ENCODE peak calls at places on chromosomes 16 and 17, in ten cellular contexts. P is endothelial cell of umbilical vein, J is A549, C is mesendoderm, S is colonic mucosa, Z is GM23338, M is heart left ventricle, E is hepatocyte, U is body of pancreas, R is uterus. L is an unnamed sample. For H3K4me1, the result is how much of the 10 kb centered on the place peaks cover.

GRCh38 chr16:23499801-23500200 is 10.5 kb downstream of the GGA2 start:
- DNase-seq in M (no peak), Z (peak), P (no peak), U (peak), S (no peak), J (no peak), E (no peak), C (peak), R (no peak), L (no peak)

GRCh38 chr16:78177927-78178326 is 78.5 kb downstream of the WWOX start:
- DNase-seq in Z (no peak), J (no peak), E (peak), S (no peak), C (peak), U (no peak), M (no peak), R (no peak), P (no peak), L (no peak)

GRCh38 chr16:56298948-56299602 is 107.8 kb downstream of the GNAO1 start:
- DNase-seq in R (no peak), M (peak), C (no peak), S (no peak), P (no peak), U (no peak), E (no peak), J (no peak), Z (no peak), L (no peak)

GRCh38 chr17:17104036-17104435 is 61.8 kb downstream of the MPRIP start:
- DNase-seq in J (no peak), S (no peak), R (no peak), Z (no peak), M (no peak), U (no peak), E (no peak), C (no peak), P (no peak), L (no peak)

GRCh38 chr17:45640141-45640850 is 143.8 kb upstream of the CRHR1 start:
- DNase-seq in R (peak), C (peak), M (peak), J (peak), Z (peak), E (peak), P (peak), U (peak), S (peak), L (peak)

GRCh38 chr17:32486701-32487459 is at the start of gene CDK5R1:
- DNase-seq in M (peak), R (peak), J (peak), C (peak), P (peak), E (peak), U (peak), Z (peak), S (peak), L (peak)

GRCh38 chr17:17849863-17850373 is 13.1 kb upstream of the SREBF1 start:
- DNase-seq in M (peak), R (peak), C (peak), Z (peak), S (no peak), U (no peak), E (peak), J (no peak), P (peak), L (peak)

GRCh38 chr16:3849751-3850543 is 30.6 kb downstream of the CREBBP start:
- DNase-seq in P (no peak), Z (no peak), R (no peak), S (no peak), C (no peak), U (no peak), J (no peak), M (no peak), E (no peak), L (no peak)

GRCh38 chr17:47698749-47699535 is 5.0 kb downstream of the TBKBP1 start:
- DNase-seq in E (peak), P (peak), Z (peak), S (peak), U (peak), J (peak), C (peak), M (peak), R (peak), L (peak)

GRCh38 chr16:67435758-67436164 is 4.8 kb downstream of the HSD11B2 start:
- DNase-seq in M (no peak), S (peak), U (no peak), E (no peak), Z (no peak), P (no peak), C (no peak), R (no peak), J (no peak), L (no peak)

GRCh38 chr16:51152691-51153261 is 1.7 kb upstream of the SALL1 start:
- DNase-seq in J (no peak), C (peak), R (peak), S (no peak), E (no peak), Z (peak), P (no peak), U (no peak), M (no peak), L (no peak)

GRCh38 chr17:82332669-82333278 is 792 bp downstream of the SECTM1 start:
- DNase-seq in P (peak), E (peak), U (peak), R (no peak), Z (peak), S (no peak), J (peak), M (no peak), C (no peak), L (no peak)

GRCh38 chr17:12070561-12070960 is 49.9 kb downstream of the MAP2K4 start:
- DNase-seq in P (no peak), U (no peak), J (no peak), C (no peak), Z (no peak), S (no peak), R (no peak), M (no peak), E (no peak), L (no peak)

GRCh38 chr17:78922876-78923498 is 2.2 kb downstream of the TIMP2 start:
- DNase-seq in J (no peak), C (no peak), P (no peak), R (no peak), Z (no peak), U (no peak), S (no peak), E (no peak), M (no peak), L (no peak)

GRCh38 chr17:4449736-4450135 is 16.0 kb downstream of the SPNS3 start:
- DNase-seq in U (no peak), E (no peak), M (no peak), J (no peak), P (no peak), Z (no peak), C (no peak), S (peak), R (no peak), L (no peak)

GRCh38 chr17:42917236-42917603 is 16.6 kb downstream of the G6PC1 start:
- DNase-seq in P (peak), R (no peak), Z (peak), U (no peak), C (peak), S (no peak), E (no peak), J (no peak), M (no peak), L (no peak)

GRCh38 chr17:43814026-43814425 is 18.9 kb downstream of the MPP3 start:
- DNase-seq in C (peak), M (no peak), U (no peak), Z (peak), R (no peak), P (no peak), S (no peak), E (no peak), J (peak), L (no peak)

GRCh38 chr16:59249049-59249448 is 514.9 kb upstream of the GOT2 start:
- DNase-seq in M (no peak), R (no peak), E (peak), C (peak), P (peak), U (no peak), S (no peak), J (no peak), Z (peak), L (no peak)

GRCh38 chr17:78764871-78765270 is 17.2 kb downstream of the CYTH1 start:
- DNase-seq in E (no peak), Z (no peak), R (no peak), M (no peak), S (no peak), C (no peak), P (no peak), J (no peak), U (no peak), L (no peak)

GRCh38 chr16:13425840-13426239 is 494.1 kb upstream of the ERCC4 start:
- DNase-seq in R (no peak), J (no peak), E (no peak), Z (no peak), S (no peak), U (no peak), C (no peak), M (no peak), P (no peak), L (no peak)

GRCh38 chr17:59803377-59803757 is 89.4 kb downstream of the TUBD1 start:
- DNase-seq in C (no peak), U (no peak), E (no peak), J (no peak), Z (no peak), R (no peak), S (no peak), M (no peak), P (no peak), L (no peak)
- H3K4me3 ChIP-seq in C (no peak), U (no peak), E (no peak), J (no peak), Z (no peak), R (no peak), S (no peak), M (no peak), P (no peak), L (no peak)

DNA sequence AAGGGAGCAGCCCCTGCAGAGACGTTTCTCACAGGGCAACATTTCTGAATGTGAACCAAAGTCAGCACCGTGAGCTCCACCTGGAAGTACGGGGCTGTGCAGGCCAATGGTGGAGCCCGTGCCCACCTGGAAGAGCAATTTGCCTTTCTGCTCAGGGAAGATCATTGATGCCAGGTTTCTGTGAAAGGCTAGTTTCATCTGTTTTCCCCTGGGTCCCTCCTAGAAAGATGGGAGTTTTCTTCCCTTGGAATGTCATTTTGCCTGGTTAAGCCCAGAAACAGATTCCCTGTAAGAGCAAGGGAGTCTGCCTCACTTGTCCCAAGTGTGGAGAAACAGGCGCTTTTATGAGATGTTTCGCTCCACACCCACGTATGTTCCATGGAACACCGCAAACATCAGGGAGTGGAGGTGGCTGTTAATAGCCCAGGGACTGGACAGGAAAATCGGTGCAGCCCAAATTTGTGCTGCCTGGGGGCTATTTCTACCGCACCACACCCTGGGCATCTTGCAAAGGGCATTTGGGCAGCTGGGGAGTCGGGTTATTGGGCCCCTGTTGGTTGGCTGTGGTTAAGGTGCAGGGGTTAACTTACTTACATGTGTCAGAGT is 2.6 kb downstream of the SLC6A4 start:
- DNase-seq in Z (no peak), R (no peak), M (no peak), U (no peak), E (peak), P (no peak), S (no peak), J (no peak), C (no peak), L (no peak)
- H3K27ac ChIP-seq in Z (no peak), R (no peak), M (no peak), U (no peak), E (no peak), P (no peak), S (no peak), J (no peak), C (no peak), L (no peak)

DNA sequence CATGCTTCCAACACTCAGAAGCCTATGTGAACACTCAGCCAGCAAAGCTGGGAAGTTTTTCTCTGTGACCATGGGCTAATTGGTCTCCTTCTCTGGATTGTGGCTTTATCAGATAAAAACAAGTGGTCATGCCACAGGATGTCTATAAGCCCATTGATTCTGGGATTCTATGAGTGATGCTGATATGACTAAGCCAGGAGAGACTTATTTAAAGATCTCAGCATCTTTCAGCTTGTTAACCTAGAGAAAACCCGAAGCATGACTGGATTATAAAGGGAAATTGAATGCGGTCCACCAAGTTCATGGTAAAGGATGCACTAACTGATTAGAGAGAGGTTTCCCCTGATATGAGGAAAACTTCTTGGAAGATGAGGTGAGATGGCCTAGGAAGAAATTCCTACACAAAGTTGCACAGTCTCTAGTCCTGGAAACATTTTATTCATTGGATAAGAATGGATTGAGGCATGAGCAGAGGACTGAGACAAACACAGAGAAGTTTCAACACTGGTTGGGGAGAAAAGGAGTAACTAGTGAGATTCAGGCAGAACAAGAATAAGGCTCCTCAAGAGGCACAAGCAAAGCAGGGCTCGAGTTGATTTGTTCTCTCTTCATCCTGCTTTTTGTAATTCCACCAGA is 2.1 kb upstream of the CCL2 start:
- DNase-seq in J (no peak), P (no peak), E (no peak), U (no peak), C (no peak), Z (no peak), S (no peak), R (no peak), M (no peak), L (no peak)
- H3K4me1 ChIP-seq in J (half or more), P (half or more), E (half or more), U (half or more), C (under half), Z (under half), S (under half), R (half or more), M (half or more), L (under half)

GRCh38 chr17:27978689-27979175 is 63.7 kb upstream of the NLK start:
- DNase-seq in R (no peak), P (peak), M (no peak), E (no peak), Z (no peak), U (no peak), S (no peak), J (no peak), C (no peak), L (no peak)
- H3K4me3 ChIP-seq in R (no peak), P (no peak), M (no peak), E (no peak), Z (no peak), U (no peak), S (no peak), J (no peak), C (no peak), L (no peak)

GRCh38 chr17:9035249-9035648 is 13.9 kb downstream of the NTN1 start:
- DNase-seq in M (no peak), R (no peak), S (no peak), U (no peak), J (no peak), P (no peak), C (no peak), Z (no peak), E (no peak), L (no peak)
- H3K27ac ChIP-seq in M (no peak), R (no peak), S (no peak), U (no peak), J (no peak), P (no peak), C (no peak), Z (no peak), E (no peak), L (no peak)

GRCh38 chr17:56792267-56792666 is 41.5 kb downstream of the C17orf67 start:
- DNase-seq in M (no peak), R (no peak), J (no peak), S (no peak), Z (no peak), E (no peak), C (no peak), P (no peak), U (no peak), L (no peak)

GRCh38 chr17:56781944-56782737 is 51.6 kb downstream of the C17orf67 start:
- DNase-seq in J (no peak), Z (no peak), E (no peak), C (no peak), U (no peak), S (no peak), R (no peak), P (no peak), M (no peak), L (no peak)

GRCh38 chr17:56785997-56786680 is 47.6 kb downstream of the C17orf67 start:
- DNase-seq in J (no peak), M (no peak), Z (no peak), E (no peak), C (no peak), U (no peak), P (no peak), R (no peak), S (no peak), L (no peak)

GRCh38 chr17:56785396-56785795 is 48.3 kb downstream of the C17orf67 start:
- DNase-seq in Z (no peak), S (no peak), R (no peak), U (no peak), P (no peak), J (no peak), C (no peak), E (no peak), M (no peak), L (no peak)

GRCh38 chr17:56786989-56787482 is 46.7 kb downstream of the C17orf67 start:
- DNase-seq in S (no peak), J (peak), E (peak), C (peak), U (no peak), P (peak), Z (no peak), M (no peak), R (peak), L (no peak)
- H3K4me1 ChIP-seq in S (under half), J (under half), E (under half), C (under half), U (under half), P (under half), Z (under half), M (under half), R (under half), L (under half)

DNA sequence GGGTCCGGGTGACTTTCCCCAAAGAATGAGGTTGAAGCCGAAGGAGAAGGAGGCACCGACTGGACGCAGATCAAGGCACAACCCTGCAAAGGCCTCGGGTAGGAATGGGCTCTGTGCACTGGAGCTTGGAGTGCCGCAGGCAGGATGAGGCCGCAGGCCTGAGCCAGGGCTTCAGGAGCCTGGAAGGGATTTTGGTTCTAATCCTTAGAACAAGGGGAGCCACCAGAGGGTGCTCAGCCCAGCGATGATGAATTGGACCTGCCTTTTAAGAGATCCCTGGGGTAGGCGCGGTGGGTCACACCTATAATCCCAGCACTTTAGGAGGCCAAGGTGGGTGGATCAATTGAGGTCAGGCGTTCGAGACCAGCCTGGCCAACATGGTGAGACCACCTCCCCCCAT is 8.1 kb downstream of the CIBAR2 start:
- DNase-seq in R (no peak), U (no peak), Z (peak), E (no peak), M (no peak), C (no peak), P (no peak), S (no peak), J (no peak), L (no peak)
- H3K4me3 ChIP-seq in R (no peak), U (no peak), Z (no peak), E (no peak), M (no peak), C (no peak), P (no peak), S (no peak), J (no peak), L (peak)